ENCODE peak calls at places on chromosome 7, in eight cellular contexts. B is stomach, U is A549, L is ovary, F is tibial nerve, Q is transverse colon, V is sigmoid colon, T is K562. O is an unnamed sample.

GRCh38 chr7:107592361-107593024 is 12.4 kb downstream of the BCAP29 start:
- DNase-seq in U (no peak), Q (no peak), L (no peak), B (no peak), T (no peak), V (no peak), F (no peak), O (no peak)

GRCh38 chr7:44431091-44431608 is 59.3 kb downstream of the NUDCD3 start:
- DNase-seq in L (no peak), B (no peak), F (no peak), T (no peak), U (no peak), V (no peak), Q (peak; percentile 21), O (no peak)

GRCh38 chr7:6375346-6376101 is 72.2 kb downstream of the DAGLB start:
- DNase-seq in V (no peak), L (no peak), B (no peak), U (no peak), F (no peak), T (no peak), Q (no peak), O (no peak)

GRCh38 chr7:130733866-130734524 is at the start of gene KLF14:
- DNase-seq in L (peak; percentile 54), B (no peak), F (no peak), V (no peak), U (no peak), Q (peak; percentile 17), T (peak; percentile 80), O (no peak)

GRCh38 chr7:157715071-157715937 is 378.5 kb downstream of the DNAJB6 start:
- DNase-seq in T (no peak), V (peak; percentile 44), F (no peak), B (no peak), U (no peak), Q (no peak), L (no peak), O (peak; percentile 60)

GRCh38 chr7:41507686-41508268 is 195.1 kb downstream of the INHBA start:
- DNase-seq in F (no peak), B (no peak), Q (no peak), T (no peak), U (no peak), V (no peak), L (no peak), O (no peak)

GRCh38 chr7:13834328-13834761 is 155.1 kb downstream of the ETV1 start:
- DNase-seq in B (no peak), L (no peak), V (no peak), T (no peak), F (no peak), U (no peak), Q (no peak), O (no peak)

GRCh38 chr7:156940421-156941122 is 8.9 kb upstream of the NOM1 start:
- DNase-seq in F (no peak), U (no peak), L (no peak), Q (no peak), T (no peak), B (no peak), V (no peak), O (no peak)

GRCh38 chr7:132541656-132542055 is 34.6 kb downstream of the PLXNA4 start:
- DNase-seq in F (no peak), B (no peak), Q (no peak), U (no peak), V (no peak), T (no peak), L (no peak), O (no peak)

GRCh38 chr7:149248777-149249176 is 9.3 kb downstream of the ZNF212 start:
- DNase-seq in U (no peak), V (no peak), L (no peak), F (no peak), B (no peak), Q (no peak), T (no peak), O (no peak)

GRCh38 chr7:124818807-124819206 is 53.2 kb upstream of the GPR37 start:
- DNase-seq in T (no peak), L (no peak), U (no peak), V (no peak), Q (no peak), F (no peak), B (no peak), O (no peak)

GRCh38 chr7:867001-867405 is 9.4 kb upstream of the GET4 start:
- DNase-seq in V (peak; percentile 93), U (no peak), B (peak; percentile 86), L (peak; percentile 60), T (no peak), F (peak; percentile 48), Q (peak; percentile 60), O (no peak)

GRCh38 chr7:18468794-18469193 is 26.8 kb upstream of the HDAC9 start:
- DNase-seq in Q (no peak), L (no peak), F (no peak), V (no peak), T (no peak), U (no peak), B (no peak), O (no peak)

GRCh38 chr7:130277763-130278643 is 11.3 kb downstream of the CPA2 start:
- DNase-seq in B (peak; percentile 49), V (peak; percentile 81), U (peak; percentile 26), Q (peak; percentile 22), F (peak; percentile 65), T (peak; percentile 46), L (peak; percentile 65), O (no peak)

GRCh38 chr7:27438878-27439589 is 196.4 kb downstream of the EVX1 start:
- DNase-seq in L (no peak), U (no peak), V (no peak), T (no peak), F (no peak), B (no peak), Q (no peak), O (no peak)

GRCh38 chr7:83162402-83163256 is at the start of gene PCLO:
- DNase-seq in T (no peak), V (peak; percentile 61), B (peak; percentile 90), Q (peak; percentile 90), L (peak; percentile 80), U (peak; percentile 52), F (no peak), O (peak; percentile 79)

GRCh38 chr7:94417261-94417660 is 22.6 kb downstream of the COL1A2 start:
- DNase-seq in U (no peak), B (no peak), T (no peak), F (no peak), L (no peak), Q (no peak), V (no peak), O (no peak)

DNA sequence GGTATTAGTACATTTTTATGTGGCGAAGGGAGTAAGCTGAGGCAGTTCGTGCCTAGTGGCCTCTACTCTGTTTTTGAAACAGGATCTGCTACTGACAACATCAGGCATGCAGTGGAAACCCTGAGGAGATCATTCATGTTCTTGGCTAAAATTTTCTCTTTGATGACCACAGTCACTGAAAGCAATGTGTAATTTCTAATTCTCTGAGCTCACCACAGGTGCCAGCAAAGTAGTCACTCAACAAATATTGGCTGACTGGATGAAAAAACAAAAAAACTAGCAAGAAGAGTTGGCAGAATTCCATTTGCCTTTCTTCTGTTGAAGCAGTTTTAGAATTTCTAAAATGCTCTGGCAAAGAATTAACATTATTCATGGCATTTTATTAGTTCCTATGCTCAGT is 176.5 kb upstream of the KCTD7 start:
- DNase-seq in Q (no peak), V (no peak), T (no peak), U (no peak), L (no peak), F (no peak), B (no peak), O (no peak)
- TF ChIP-seq EP300 in Q (no peak), V (no peak), T (no peak), U (no peak), L (no peak), F (no peak), B (no peak), O (no peak)

DNA sequence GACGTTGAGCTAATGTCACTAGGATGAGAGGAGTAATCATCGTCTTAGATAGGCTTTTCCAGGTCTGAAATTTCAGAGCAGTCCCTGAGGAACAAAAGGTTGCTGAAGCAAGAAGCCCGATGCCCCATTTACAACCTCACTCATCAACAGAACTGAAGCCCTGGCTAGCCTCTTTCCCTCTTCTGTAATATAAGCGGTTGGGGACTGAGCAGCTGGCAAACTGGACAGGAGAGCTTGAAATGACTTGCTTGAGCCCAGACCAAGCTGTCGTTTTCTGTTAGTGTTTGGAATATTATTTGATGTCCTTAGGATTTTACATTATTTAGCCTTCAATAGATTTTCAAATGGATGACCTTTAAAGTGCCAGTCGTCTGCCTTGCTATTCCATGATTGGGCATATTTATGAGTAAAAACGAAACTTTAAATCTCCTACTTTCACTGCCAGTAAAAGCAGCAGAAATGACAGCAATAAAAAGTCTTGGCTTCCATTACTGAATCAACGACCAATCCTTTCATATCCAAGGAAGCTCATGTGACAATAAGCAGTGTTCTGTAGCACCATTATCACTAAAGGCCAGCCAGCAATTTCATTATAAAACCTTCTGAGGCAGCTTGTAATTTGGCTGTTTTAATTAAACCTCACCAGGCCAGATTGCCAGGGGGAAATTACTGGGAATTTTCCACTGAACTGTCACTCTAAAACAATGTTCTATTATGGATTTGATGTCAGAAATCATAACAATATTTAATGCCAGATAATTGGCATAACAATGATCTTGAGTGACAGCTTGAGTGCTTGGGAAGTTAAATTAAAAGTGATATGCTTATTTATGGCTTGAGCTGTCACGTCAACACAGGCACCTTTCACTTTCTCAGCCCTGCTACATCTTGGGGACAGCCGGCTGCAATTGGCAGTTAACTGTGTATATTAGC is 85.9 kb downstream of the LSMEM1 start:
- DNase-seq in U (no peak), F (no peak), L (no peak), B (no peak), T (no peak), Q (peak; percentile 24), V (no peak), O (no peak)
- H3K27ac ChIP-seq in U (no peak overlapping the region), F (no peak overlapping the region), L (no peak overlapping the region), B (no peak overlapping the region), T (no peak overlapping the region), Q (peak overlapping the region; percentile 59), V (no peak overlapping the region), O (no peak overlapping the region)

GRCh38 chr7:81013036-81013435 is 94.2 kb upstream of the SEMA3C start:
- DNase-seq in B (no peak), Q (no peak), F (no peak), U (peak; percentile 29), V (no peak), T (no peak), L (no peak), O (no peak)
- TF ChIP-seq EP300 in B (no peak), Q (no peak), F (peak; percentile 20), U (peak; percentile 76), V (no peak), T (no peak), L (no peak), O (no peak)

GRCh38 chr7:76390092-76390491 is 19.4 kb downstream of the SSC4D start:
- DNase-seq in V (no peak), F (no peak), U (no peak), B (no peak), Q (no peak), L (no peak), T (no peak), O (no peak)

GRCh38 chr7:76396039-76396732 is 13.3 kb downstream of the SSC4D start:
- DNase-seq in V (no peak), T (no peak), Q (no peak), F (no peak), L (no peak), U (no peak), B (no peak), O (no peak)

GRCh38 chr7:76393116-76394031 is 16.1 kb downstream of the SSC4D start:
- DNase-seq in L (peak; percentile 96), T (peak; percentile 99), U (peak; percentile 92), B (peak; percentile 95), Q (peak; percentile 97), F (peak; percentile 83), V (peak; percentile 97), O (peak; percentile 95)

GRCh38 chr7:76394962-76395361 is 14.5 kb downstream of the SSC4D start:
- DNase-seq in L (no peak), V (no peak), T (no peak), B (no peak), U (no peak), Q (no peak), F (no peak), O (peak; percentile 67)

GRCh38 chr7:76392531-76393115 is 16.9 kb downstream of the SSC4D start:
- DNase-seq in B (no peak), F (no peak), Q (no peak), T (no peak), V (no peak), U (no peak), L (no peak), O (no peak)
- H3K27ac ChIP-seq in B (peak overlapping the region; percentile 93), F (peak overlapping the region; percentile 74), Q (peak overlapping the region; percentile 87), T (peak overlapping the region; percentile 77), V (peak overlapping the region; percentile 89), U (peak overlapping the region; percentile 88), L (peak overlapping the region; percentile 89), O (peak overlapping the region; percentile 93)